ENCODE peak calls at places on chromosome 16, in six cellular contexts. V is bronchial epithelial cell, G is astrocyte of the spinal cord, L is cardiac muscle cell, U is fibroblast of lung, W is A549. T is an unnamed sample.

GRCh38 chr16:74226361-74226979 is 70.1 kb upstream of the PSMD7 start:
- DNase-seq in V (no peak), G (peak; percentile 25), L (peak; percentile 36), U (peak; percentile 74), W (no peak), T (peak; percentile 13)

GRCh38 chr16:23269248-23270091 is 32.6 kb upstream of the SCNN1B start:
- DNase-seq in V (no peak), G (no peak), L (no peak), U (no peak), W (no peak), T (peak; percentile 2)

GRCh38 chr16:154223-155030 is 2.0 kb downstream of the HBZ start:
- DNase-seq in V (peak; percentile 19), G (peak; percentile 31), L (peak; percentile 35), U (peak; percentile 26), W (no peak), T (no peak)

GRCh38 chr16:25235991-25236390 is 19.2 kb downstream of the AQP8 start:
- DNase-seq in V (no peak), G (no peak), L (no peak), U (no peak), W (no peak), T (no peak)

GRCh38 chr16:31127182-31127581 is 8.3 kb downstream of the PRSS8 start:
- DNase-seq in V (no peak), G (no peak), L (no peak), U (no peak), W (no peak), T (no peak)

GRCh38 chr16:68444058-68444657 is 4.2 kb downstream of the SMPD3 start:
- DNase-seq in V (peak; percentile 39), G (peak; percentile 43), L (peak; percentile 59), U (peak; percentile 28), W (no peak), T (peak; percentile 30)

GRCh38 chr16:83774066-83774465 is 33.7 kb upstream of the HSBP1 start:
- DNase-seq in V (no peak), G (no peak), L (no peak), U (no peak), W (no peak), T (no peak)

GRCh38 chr16:71343078-71343477 is 15.4 kb upstream of the CALB2 start:
- DNase-seq in V (no peak), G (no peak), L (no peak), U (no peak), W (no peak), T (no peak)

GRCh38 chr16:57127037-57127763 is 34.8 kb downstream of the CPNE2 start:
- DNase-seq in V (no peak), G (no peak), L (no peak), U (no peak), W (no peak), T (no peak)

GRCh38 chr16:71693168-71693567 is 31.3 kb downstream of the PHLPP2 start:
- DNase-seq in V (no peak), G (no peak), L (no peak), U (no peak), W (no peak), T (no peak)

GRCh38 chr16:54655171-54655590 is 275.5 kb upstream of the IRX5 start:
- DNase-seq in V (peak; percentile 15), G (peak; percentile 51), L (peak; percentile 75), U (no peak), W (no peak), T (peak; percentile 75)
- TF ChIP-seq CTCF in V (no peak), G (no peak), L (no peak), U (no peak), W (no peak), T (peak; percentile 1)

GRCh38 chr16:88337021-88337420 is 45.7 kb upstream of the ZNF469 start:
- DNase-seq in V (no peak), G (peak; percentile 45), L (no peak), U (no peak), W (no peak), T (no peak)

GRCh38 chr16:88331989-88332920 is 50.5 kb upstream of the ZNF469 start:
- DNase-seq in V (peak; percentile 93), G (peak; percentile 100), L (peak; percentile 99), U (peak; percentile 100), W (peak; percentile 95), T (peak; percentile 100)

GRCh38 chr16:88333645-88334516 is 48.9 kb upstream of the ZNF469 start:
- DNase-seq in V (no peak), G (no peak), L (no peak), U (no peak), W (no peak), T (peak; percentile 12)

GRCh38 chr16:88335150-88335685 is 47.5 kb upstream of the ZNF469 start:
- DNase-seq in V (no peak), G (no peak), L (no peak), U (no peak), W (no peak), T (peak; percentile 6)

DNA sequence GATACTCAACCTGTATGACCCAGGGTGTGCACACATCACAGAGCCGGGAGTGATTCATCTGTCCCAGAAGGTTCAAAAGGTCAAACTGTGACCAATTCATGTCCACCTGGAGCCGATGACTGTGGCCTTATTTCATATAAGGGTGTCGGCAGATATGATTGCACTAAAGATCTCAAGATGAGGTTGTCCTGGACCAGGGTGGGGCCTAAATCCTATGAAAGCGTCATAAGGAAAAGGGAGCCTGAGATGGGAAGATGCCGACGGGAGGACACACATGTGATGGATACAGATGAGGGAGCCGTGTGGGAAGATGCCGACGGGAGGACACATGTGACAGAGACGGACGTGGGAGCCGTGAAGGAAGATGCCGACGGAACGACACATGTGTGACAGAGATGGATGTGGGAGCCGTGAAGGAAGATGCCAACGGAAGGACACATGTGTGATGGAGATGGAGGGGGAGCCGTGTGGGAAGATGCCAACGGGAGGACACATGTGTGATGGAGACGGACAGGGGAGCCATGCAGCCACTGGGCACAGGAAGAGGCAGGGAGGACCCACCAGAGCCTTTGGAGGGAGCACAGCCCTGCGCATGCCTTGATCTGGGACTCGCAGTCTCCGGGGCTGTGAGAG is 48.1 kb upstream of the ZNF469 start:
- DNase-seq in V (no peak), G (no peak), L (no peak), U (no peak), W (no peak), T (no peak)
- H3K4me3 ChIP-seq in V (no peak overlapping the region), G (no peak overlapping the region), L (no peak overlapping the region), U (no peak overlapping the region), W (no peak overlapping the region), T (no peak overlapping the region)

GRCh38 chr16:64952177-64952576 is 169.7 kb downstream of the CDH11 start:
- DNase-seq in V (peak; percentile 32), G (peak; percentile 91), L (peak; percentile 68), U (peak; percentile 94), W (no peak), T (peak; percentile 77)

GRCh38 chr16:64951193-64951592 is 170.7 kb downstream of the CDH11 start:
- DNase-seq in V (no peak), G (no peak), L (no peak), U (no peak), W (no peak), T (no peak)

GRCh38 chr16:64951681-64952080 is 170.2 kb downstream of the CDH11 start:
- DNase-seq in V (no peak), G (no peak), L (no peak), U (no peak), W (no peak), T (no peak)

GRCh38 chr16:64950731-64951130 is 171.1 kb downstream of the CDH11 start:
- DNase-seq in V (no peak), G (no peak), L (no peak), U (no peak), W (no peak), T (no peak)

DNA sequence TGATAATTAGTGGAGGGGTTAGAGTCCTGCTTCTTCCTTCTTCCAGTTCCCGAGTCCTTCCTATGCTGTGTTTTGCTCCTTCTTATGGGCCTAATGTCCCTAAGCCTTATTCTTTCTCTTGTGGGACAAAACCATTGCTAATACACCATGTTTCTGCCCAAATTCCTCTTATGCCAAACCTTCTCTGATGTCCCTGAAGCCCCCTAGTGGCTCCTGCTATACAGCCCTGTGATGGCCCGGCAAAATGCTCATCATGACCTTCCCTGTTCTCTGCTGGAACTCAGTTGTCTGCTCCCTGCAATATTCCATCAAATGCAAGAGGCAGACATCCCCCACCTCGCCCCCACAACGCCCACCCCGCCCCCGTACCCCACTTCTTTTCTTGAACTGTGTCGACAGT is 171.6 kb downstream of the CDH11 start:
- DNase-seq in V (no peak), G (no peak), L (no peak), U (no peak), W (no peak), T (no peak)
- TF ChIP-seq CTCF in V (no peak), G (peak; percentile 40), L (peak; percentile 20), U (no peak), W (no peak), T (peak; percentile 27)

DNA sequence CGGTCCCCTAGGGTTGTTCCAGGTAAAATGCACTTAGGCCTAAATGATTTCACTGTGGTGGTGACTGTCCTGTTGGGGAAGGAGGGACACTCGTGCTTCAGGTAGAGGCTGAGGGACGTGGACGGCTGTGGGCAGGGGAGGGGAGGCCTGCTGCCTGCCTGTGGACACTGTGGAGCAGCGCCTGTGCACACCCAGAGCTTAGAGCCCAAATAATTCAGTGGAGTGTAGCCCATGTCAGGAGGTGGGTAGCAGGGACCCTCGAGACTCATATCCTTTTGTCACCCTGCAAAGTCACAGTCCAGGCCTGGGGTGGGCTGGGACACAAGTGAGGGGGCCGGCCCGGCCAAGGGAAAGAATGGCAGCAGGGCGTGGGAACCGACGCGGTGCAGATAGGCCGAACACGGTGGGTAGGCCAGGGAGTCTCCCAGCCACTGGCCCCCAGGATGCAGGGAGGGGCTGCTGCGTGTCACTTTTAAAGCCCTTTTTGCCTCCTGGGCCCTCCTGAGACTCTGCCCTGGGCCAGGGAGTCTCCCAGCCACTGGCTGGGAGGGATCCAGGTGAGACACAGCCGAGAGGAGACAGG is 733 bp upstream of the NHERF2 start:
- DNase-seq in V (no peak), G (no peak), L (no peak), U (no peak), W (no peak), T (no peak)
- H3K4me3 ChIP-seq in V (no peak overlapping the region), G (no peak overlapping the region), L (no peak overlapping the region), U (peak overlapping the region; percentile 14), W (peak overlapping the region; percentile 82), T (no peak overlapping the region)

T was measured in fibroblast of the aortic adventitia.